ENCODE peak calls at places on chromosome 11, in eight cellular contexts. M is HFFc6, Q is amniotic epithelial cell, F is epithelial cell of proximal tubule, J is IMR-90, B is T-helper 1 cell, H is WTC11, K is PC-9. N is an unnamed sample.
A peak's percentile ranks its signal among the peaks of the same experiment; 100 is the strongest.

GRCh38 chr11:65861533-65862183 is 1.4 kb downstream of the MUS81 start:
- DNase-seq in M (no peak), Q (no peak), F (no peak), J (no peak), B (no peak), H (no peak), K (no peak), N (no peak)

GRCh38 chr11:84890706-84891105 is 736.4 kb downstream of the DLG2 start:
- DNase-seq in M (no peak), Q (no peak), F (no peak), J (peak; percentile 15), B (no peak), H (no peak), K (no peak), N (peak; percentile 27)

GRCh38 chr11:17774232-17775034 is 39.9 kb downstream of the KCNC1 start:
- DNase-seq in M (no peak), Q (no peak), F (no peak), J (no peak), B (no peak), H (no peak), K (no peak), N (no peak)

GRCh38 chr11:46382644-46383403 is 1.4 kb downstream of the MDK start:
- DNase-seq in M (peak; percentile 32), Q (peak; percentile 48), F (no peak), J (peak; percentile 46), B (no peak), H (peak; percentile 61), K (no peak), N (peak; percentile 73)

GRCh38 chr11:28757725-28758515 is 649.7 kb downstream of the METTL15 start:
- DNase-seq in M (peak; percentile 70), Q (peak; percentile 91), F (no peak), J (peak; percentile 94), B (no peak), H (no peak), K (peak; percentile 26), N (peak; percentile 63)

GRCh38 chr11:61008971-61009370 is 37.5 kb downstream of the CD6 start:
- DNase-seq in M (no peak), Q (no peak), F (no peak), J (no peak), B (no peak), H (no peak), K (no peak), N (no peak)

GRCh38 chr11:72716291-72716690 is 35.9 kb downstream of the ARAP1 start:
- DNase-seq in M (no peak), Q (no peak), F (no peak), J (peak; percentile 35), B (no peak), H (no peak), K (no peak), N (no peak)

GRCh38 chr11:69449320-69450063 is 32.0 kb upstream of the LINC01488 start:
- DNase-seq in M (peak; percentile 69), Q (no peak), F (no peak), J (peak; percentile 47), B (no peak), H (no peak), K (peak; percentile 55), N (no peak)

GRCh38 chr11:112157274-112157766 is 6.6 kb downstream of the IL18 start:
- DNase-seq in M (peak; percentile 99), Q (peak; percentile 100), F (peak; percentile 99), J (peak; percentile 100), B (no peak), H (no peak), K (peak; percentile 65), N (peak; percentile 99)

GRCh38 chr11:68337399-68337835 is 25.0 kb downstream of the LRP5 start:
- DNase-seq in M (no peak), Q (no peak), F (no peak), J (no peak), B (peak; percentile 35), H (no peak), K (no peak), N (no peak)

N was measured in GM23248.